ENCODE peak calls at places on chromosomes 5 and 9, in four cellular contexts. M is NCI-H524, B is kidney tubule cell, U is lung microvascular endothelial cell. G is an unnamed sample.

GRCh38 chr9:114779352-114779845 is 26.4 kb downstream of the TNFSF15 start:
- DNase-seq in U (peak), B (peak), M (no peak), G (no peak)

GRCh38 chr5:35852084-35852734 is 4.5 kb upstream of the IL7R start:
- DNase-seq in M (no peak), B (peak), U (no peak), G (no peak)

GRCh38 chr5:60178101-60178500 is 284.6 kb upstream of the PDE4D start:
- DNase-seq in B (no peak), M (no peak), U (peak), G (no peak)

GRCh38 chr5:27437594-27438200 is 399.3 kb upstream of the CDH9 start:
- DNase-seq in B (peak), U (no peak), M (peak), G (no peak)

GRCh38 chr5:174239718-174240117 is 194.2 kb downstream of the NSG2 start:
- DNase-seq in U (no peak), B (no peak), M (no peak), G (no peak)

GRCh38 chr9:121217609-121218292 is 16.1 kb upstream of the RAB14 start:
- DNase-seq in U (no peak), B (peak), M (no peak), G (no peak)

GRCh38 chr9:22722492-22722891 is 275.9 kb downstream of the DMRTA1 start:
- DNase-seq in U (no peak), B (peak), M (no peak), G (no peak)

GRCh38 chr5:10689391-10690081 is 71.5 kb downstream of the DAP start:
- DNase-seq in U (peak), B (peak), M (peak), G (no peak)

GRCh38 chr5:14588145-14588544 is 6.6 kb downstream of the OTULINL start:
- DNase-seq in U (no peak), B (no peak), M (no peak), G (no peak)

GRCh38 chr9:113772121-113772885 is 103.8 kb upstream of the ZNF618 start:
- DNase-seq in U (peak), M (no peak), B (no peak), G (no peak)

GRCh38 chr5:127227881-127228280 is 62.7 kb upstream of the MEGF10 start:
- DNase-seq in B (no peak), M (no peak), U (no peak), G (no peak)

G was measured in cerebellum.